ENCODE peak calls at places on chromosomes 16 and 17, in eight cellular contexts. L is hippocampal formation; O is HCEC 1CT; W is colonic mucosa; K is psoas muscle; J is SW480; T is Calu3; R is CD4-positive, alpha-beta memory T cell. C is an unnamed sample.

GRCh38 chr17:80649200-80649644 is 104.6 kb downstream of the RPTOR start:
- DNase-seq in O (no peak), L (no peak), W (no peak), K (peak; percentile 93), T (no peak), J (no peak), R (no peak), C (no peak)

GRCh38 chr17:77329741-77330531 is 189.2 kb downstream of the SEC14L1 start:
- DNase-seq in W (peak; percentile 37), L (no peak), R (no peak), O (no peak), K (peak; percentile 50), J (no peak), T (no peak), C (no peak)

GRCh38 chr17:48915459-48916282 is 7.5 kb downstream of the UBE2Z start:
- DNase-seq in R (peak; percentile 34), O (peak; percentile 91), W (no peak), J (peak; percentile 26), L (no peak), T (peak; percentile 63), K (no peak), C (peak; percentile 85)

GRCh38 chr17:50514936-50515702 is 6.9 kb downstream of the MYCBPAP start:
- DNase-seq in W (no peak), K (no peak), L (no peak), J (no peak), T (no peak), R (no peak), O (no peak), C (no peak)

GRCh38 chr17:14840616-14841231 is 424.4 kb downstream of the PMP22 start:
- DNase-seq in O (peak; percentile 81), L (no peak), R (no peak), T (no peak), W (no peak), K (no peak), J (no peak), C (no peak)

GRCh38 chr17:79082311-79083190 is 7.9 kb downstream of the ENGASE start:
- DNase-seq in L (no peak), W (peak; percentile 40), K (peak; percentile 76), T (peak; percentile 56), R (peak; percentile 42), J (no peak), O (peak; percentile 11), C (peak; percentile 61)

GRCh38 chr17:3754066-3754457 is 30.4 kb downstream of the HASPIN start:
- DNase-seq in T (no peak), L (no peak), K (no peak), O (no peak), J (no peak), W (no peak), R (no peak), C (no peak)

GRCh38 chr16:12453832-12454231 is 349.9 kb downstream of the CPPED1 start:
- DNase-seq in W (no peak), O (no peak), R (no peak), K (no peak), T (no peak), L (no peak), J (no peak), C (no peak)

GRCh38 chr17:64500487-64500859 is 3.6 kb upstream of the POLG2 start:
- DNase-seq in J (no peak), K (no peak), R (peak; percentile 20), O (no peak), T (no peak), L (no peak), W (no peak), C (no peak)

GRCh38 chr17:65885484-65885883 is 306.4 kb downstream of the CEP112 start:
- DNase-seq in W (no peak), O (no peak), L (no peak), K (no peak), R (no peak), J (no peak), T (no peak), C (no peak)

GRCh38 chr17:60720763-60721531 is 43.3 kb downstream of the BCAS3 start:
- DNase-seq in K (no peak), O (peak; percentile 59), R (peak; percentile 47), W (peak; percentile 50), T (peak; percentile 34), J (peak; percentile 33), L (no peak), C (peak; percentile 46)

GRCh38 chr16:84888450-84888849 is 68.7 kb downstream of the CRISPLD2 start:
- DNase-seq in R (no peak), L (no peak), J (no peak), W (no peak), O (no peak), T (no peak), K (no peak), C (no peak)

GRCh38 chr16:87854907-87855683 is 14.2 kb downstream of the SLC7A5 start:
- DNase-seq in L (no peak), K (no peak), W (no peak), R (no peak), J (no peak), O (no peak), T (no peak), C (no peak)

GRCh38 chr17:61616783-61617182 is 25.8 kb upstream of the NACA2 start:
- DNase-seq in W (no peak), O (no peak), R (no peak), K (no peak), T (no peak), L (no peak), J (no peak), C (no peak)

GRCh38 chr17:36951390-36951789 is 2.6 kb downstream of the AATF start:
- DNase-seq in W (no peak), J (no peak), L (no peak), T (no peak), K (no peak), R (no peak), O (no peak), C (no peak)

GRCh38 chr17:74822329-74823175 is 37.1 kb downstream of the GRIN2C start:
- DNase-seq in L (peak; percentile 52), K (peak; percentile 62), W (no peak), O (no peak), R (no peak), T (no peak), J (no peak), C (no peak)

GRCh38 chr17:49327835-49328784 is 33.9 kb downstream of the ZNF652 start:
- DNase-seq in L (no peak), O (no peak), K (no peak), J (no peak), W (no peak), R (no peak), T (no peak), C (no peak)

GRCh38 chr16:4087099-4087885 is 28.9 kb downstream of the ADCY9 start:
- DNase-seq in R (no peak), J (no peak), L (no peak), K (no peak), O (no peak), T (no peak), W (no peak), C (no peak)

GRCh38 chr16:26765087-26765486 is 301.6 kb upstream of the C16orf82 start:
- DNase-seq in R (no peak), O (no peak), J (peak; percentile 25), K (no peak), T (peak; percentile 16), W (no peak), L (no peak), C (no peak)

GRCh38 chr17:32870027-32870670 is 6.8 kb downstream of the MYO1D start:
- DNase-seq in O (peak; percentile 47), T (no peak), J (no peak), K (no peak), L (no peak), W (no peak), R (no peak), C (no peak)

GRCh38 chr17:56739376-56739775 is 94.3 kb downstream of the C17orf67 start:
- DNase-seq in O (no peak), L (no peak), K (no peak), R (no peak), W (no peak), J (no peak), T (no peak), C (no peak)

GRCh38 chr17:63838586-63839184 is 3.8 kb downstream of the SMARCD2 start:
- DNase-seq in K (peak; percentile 98), T (peak; percentile 51), L (peak; percentile 81), R (no peak), O (peak; percentile 28), J (no peak), W (peak; percentile 72), C (peak; percentile 84)

GRCh38 chr17:60333628-60334031 is 58.3 kb downstream of the USP32 start:
- DNase-seq in R (no peak), J (no peak), L (no peak), W (no peak), T (no peak), K (no peak), O (no peak), C (no peak)

GRCh38 chr16:28531777-28532744 is 6.7 kb downstream of the NUPR1 start:
- DNase-seq in T (peak; percentile 65), O (no peak), J (peak; percentile 47), K (peak; percentile 93), R (no peak), W (peak; percentile 91), L (no peak), C (peak; percentile 53)

GRCh38 chr16:7321661-7322060 is 11.0 kb upstream of the RBFOX1 start:
- DNase-seq in R (no peak), J (no peak), L (no peak), O (no peak), K (no peak), T (no peak), W (no peak), C (no peak)

GRCh38 chr17:8392274-8392673 is 5.4 kb downstream of the RNF222 start:
- DNase-seq in R (no peak), L (no peak), O (no peak), J (no peak), T (no peak), W (no peak), K (no peak), C (no peak)

GRCh38 chr16:85682516-85682915 is 6.2 kb downstream of the GINS2 start:
- DNase-seq in T (no peak), W (no peak), L (no peak), K (no peak), J (no peak), O (no peak), R (no peak), C (no peak)

GRCh38 chr16:17026600-17027242 is 444.0 kb downstream of the XYLT1 start:
- DNase-seq in O (no peak), J (no peak), L (no peak), K (no peak), T (no peak), R (peak; percentile 37), W (no peak), C (no peak)